ENCODE peak calls at places on chromosome 7, in four cellular contexts. R is hepatocyte, O is right cardiac atrium, G is left lung. J is an unnamed sample. For H3K4me1, the result is how much of the 10 kb centered on the place peaks cover.

GRCh38 chr7:42414028-42414427 is 177.0 kb upstream of the GLI3 start:
- DNase-seq in R (no peak), O (no peak), G (no peak), J (no peak)

GRCh38 chr7:41869091-41869490 is 166.2 kb upstream of the INHBA start:
- DNase-seq in R (no peak), O (no peak), G (no peak), J (no peak)

GRCh38 chr7:8436965-8437364 is 3.6 kb downstream of the NXPH1 start:
- DNase-seq in R (peak), O (no peak), G (peak), J (no peak)

GRCh38 chr7:124667312-124667711 is 98.3 kb downstream of the GPR37 start:
- DNase-seq in R (no peak), O (no peak), G (no peak), J (no peak)

GRCh38 chr7:38383281-38383680 is 109.8 kb upstream of the TARP start:
- DNase-seq in R (no peak), O (peak), G (no peak), J (no peak)

GRCh38 chr7:26547156-26547555 is 255.5 kb downstream of the SNX10 start:
- DNase-seq in R (no peak), O (no peak), G (no peak), J (no peak)

GRCh38 chr7:43625453-43625852 is 42.5 kb downstream of the STK17A start:
- DNase-seq in R (no peak), O (no peak), G (no peak), J (no peak)

GRCh38 chr7:95549818-95550529 is 46.3 kb downstream of the PDK4 start:
- DNase-seq in R (peak), O (peak), G (peak), J (peak)

DNA sequence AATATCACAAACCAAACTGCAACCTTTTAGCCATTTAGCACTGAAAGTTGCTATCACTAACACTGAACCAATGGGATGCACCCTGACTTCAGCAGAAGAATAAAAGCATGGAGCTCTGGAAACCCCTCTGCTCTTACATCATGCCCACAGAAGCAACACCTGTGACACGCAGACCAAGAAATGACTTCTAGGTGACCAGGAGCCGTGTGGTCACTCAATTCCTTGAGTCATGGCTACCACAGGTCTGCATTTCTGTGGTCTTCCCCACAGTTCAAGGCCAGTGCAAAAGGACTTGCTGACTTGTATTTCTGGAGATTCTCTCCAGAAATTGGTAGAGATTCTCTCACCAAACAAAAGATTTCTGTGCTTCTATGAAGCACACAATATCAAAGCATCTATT is 38.3 kb downstream of the NRCAM start:
- DNase-seq in R (no peak), O (no peak), G (no peak), J (no peak)
- H3K4me1 ChIP-seq in R (under half), O (under half), G (under half), J (under half)

GRCh38 chr7:106033735-106034134 is 70.7 kb downstream of the CDHR3 start:
- DNase-seq in R (no peak), O (no peak), G (no peak), J (no peak)
- H3K4me1 ChIP-seq in R (under half), O (under half), G (under half), J (under half)

GRCh38 chr7:106112972-106113421 is 885 bp upstream of the SYPL1 start:
- DNase-seq in R (no peak), O (no peak), G (no peak), J (no peak)
- H3K4me1 ChIP-seq in R (under half), O (under half), G (under half), J (half or more)

DNA sequence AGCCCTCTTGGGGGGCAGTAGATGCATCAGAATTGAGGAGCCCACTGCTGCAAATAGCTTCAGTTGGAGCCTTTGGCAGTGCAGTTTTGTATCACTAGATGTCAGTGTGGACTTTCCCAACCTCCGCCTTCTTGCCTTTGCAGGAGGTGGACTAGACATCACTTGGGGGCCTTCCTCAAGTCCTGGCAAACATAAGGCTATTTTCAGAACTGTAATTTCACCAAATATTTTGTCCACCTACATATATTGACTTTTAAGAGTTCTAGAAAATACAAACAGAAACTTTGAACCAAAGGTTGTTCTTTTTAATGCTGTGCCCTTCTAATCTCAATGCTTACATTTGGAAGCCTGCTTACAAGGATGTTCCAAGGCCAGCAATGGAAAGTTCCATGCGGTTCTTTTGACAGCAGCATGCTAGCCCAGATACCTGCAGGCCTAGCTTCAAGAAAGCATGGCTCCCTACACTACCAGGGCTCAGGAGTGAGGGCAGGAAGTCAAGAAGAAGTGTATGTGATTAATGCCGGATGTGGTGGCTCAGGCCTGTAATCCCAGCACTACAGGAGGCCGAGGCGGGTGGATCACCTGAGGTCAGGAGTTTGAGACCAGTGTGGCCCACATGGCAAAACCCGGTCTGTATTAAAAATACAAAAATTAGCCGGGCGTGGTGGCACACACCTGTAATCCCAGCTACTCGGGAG is 8.0 kb upstream of the ZNRF2 start:
- DNase-seq in R (peak), O (no peak), G (no peak), J (no peak)
- H3K4me1 ChIP-seq in R (under half), O (under half), G (under half), J (under half)

DNA sequence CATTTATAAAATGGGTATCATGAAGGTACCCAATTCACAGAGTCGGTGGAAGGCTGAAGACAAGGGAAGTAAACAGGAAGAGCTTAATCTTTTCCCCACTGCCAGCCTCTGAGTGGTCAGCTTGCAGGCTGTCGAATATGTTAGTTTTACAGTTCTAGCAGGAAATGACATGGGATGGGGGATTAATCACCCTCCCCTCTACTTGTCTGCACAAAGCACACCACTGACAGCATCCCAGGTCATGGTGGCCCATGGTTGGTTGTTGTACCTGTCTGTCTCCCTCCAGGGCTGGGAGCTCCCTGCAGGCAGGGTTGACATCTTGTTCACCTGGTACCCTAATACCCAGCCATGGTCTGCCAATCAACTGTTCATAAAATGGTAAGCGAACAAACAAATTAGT is 55.6 kb downstream of the GRB10 start:
- DNase-seq in R (no peak), O (no peak), G (no peak), J (no peak)
- H3K4me1 ChIP-seq in R (under half), O (under half), G (half or more), J (half or more)